ENCODE peak calls at places on chromosomes 5 and 9, in seven cellular contexts. A is HEK293T, P is HCT116, L is K562, K is HepG2, C is GM12878, T is H1. R is an unnamed sample.

GRCh38 chr5:139569276-139569955 is 8.3 kb downstream of the UBE2D2 start:
- DNase-seq in K (no peak), A (no peak), L (no peak), C (no peak), P (no peak), T (no peak), R (no peak)

GRCh38 chr9:16925426-16925825 is 55.0 kb upstream of the BNC2 start:
- DNase-seq in C (no peak), P (no peak), A (no peak), L (no peak), T (no peak), K (no peak), R (no peak)

GRCh38 chr9:79264511-79265448 is 307.0 kb upstream of the TLE4 start:
- DNase-seq in A (no peak), P (no peak), L (no peak), T (no peak), C (no peak), K (no peak), R (no peak)

GRCh38 chr5:40046792-40047191 is 622.0 kb upstream of the DAB2 start:
- DNase-seq in C (no peak), K (no peak), P (no peak), L (no peak), T (no peak), A (no peak), R (no peak)

GRCh38 chr9:129270205-129270604 is 92.1 kb upstream of the IER5L start:
- DNase-seq in K (no peak), T (no peak), P (no peak), C (peak; percentile 93), L (no peak), A (no peak), R (no peak)

GRCh38 chr5:170393235-170393634 is 4.1 kb upstream of the KCNMB1 start:
- DNase-seq in T (no peak), C (no peak), P (no peak), K (no peak), A (no peak), L (no peak), R (no peak)

GRCh38 chr5:174344335-174344734 is 298.8 kb downstream of the NSG2 start:
- DNase-seq in T (no peak), A (no peak), K (no peak), L (no peak), C (no peak), P (no peak), R (no peak)

GRCh38 chr9:102587231-102587630 is 407.9 kb upstream of the CYLC2 start:
- DNase-seq in C (no peak), K (no peak), L (no peak), A (no peak), P (no peak), T (no peak), R (no peak)

GRCh38 chr5:40223884-40224402 is 455.8 kb upstream of the PTGER4 start:
- DNase-seq in P (no peak), K (no peak), T (no peak), C (peak; percentile 85), L (no peak), A (no peak), R (no peak)

GRCh38 chr9:129630967-129631672 is 5.2 kb downstream of the NTMT1 start:
- DNase-seq in K (no peak), P (no peak), L (no peak), T (no peak), A (no peak), C (no peak), R (no peak)

GRCh38 chr5:160183075-160183474 is 46.2 kb upstream of the FABP6 start:
- DNase-seq in C (no peak), K (no peak), P (no peak), T (no peak), A (no peak), L (no peak), R (no peak)

GRCh38 chr9:134329576-134329855 is 3.3 kb downstream of the RXRA start:
- DNase-seq in A (no peak), C (no peak), T (no peak), P (no peak), K (no peak), L (no peak), R (no peak)

GRCh38 chr5:168931638-168932345 is 352.6 kb upstream of the PANK3 start:
- DNase-seq in K (no peak), A (no peak), C (no peak), P (no peak), L (no peak), T (no peak), R (no peak)

GRCh38 chr9:28329323-28329722 is 756.0 kb upstream of the C9orf72 start:
- DNase-seq in K (no peak), L (no peak), P (no peak), A (no peak), C (no peak), T (no peak), R (no peak)

GRCh38 chr9:105333076-105333475 is 88.6 kb downstream of the SLC44A1 start:
- DNase-seq in L (no peak), T (no peak), K (no peak), A (no peak), C (no peak), P (no peak), R (no peak)

GRCh38 chr5:176769911-176770310 is 40.4 kb upstream of the UNC5A start:
- DNase-seq in T (peak; percentile 39), L (no peak), C (no peak), K (no peak), P (no peak), A (no peak), R (no peak)

GRCh38 chr5:1343931-1344901 is 683 bp downstream of the CLPTM1L start:
- DNase-seq in P (no peak), C (no peak), A (peak; percentile 38), K (no peak), L (peak; percentile 44), T (peak; percentile 54), R (peak; percentile 31)

GRCh38 chr5:132483661-132484385 is 6.8 kb downstream of the IRF1 start:
- DNase-seq in A (no peak), C (no peak), P (no peak), K (no peak), L (no peak), T (no peak), R (no peak)

GRCh38 chr5:77239126-77239741 is 28.8 kb downstream of the PDE8B start:
- DNase-seq in C (no peak), L (peak; percentile 8), K (peak; percentile 12), A (no peak), P (peak; percentile 18), T (no peak), R (no peak)

GRCh38 chr9:131111186-131111853 is 14.1 kb upstream of the NUP214 start:
- DNase-seq in K (no peak), L (no peak), T (no peak), A (no peak), C (no peak), P (no peak), R (no peak)

GRCh38 chr9:110207071-110207923 is 662 bp downstream of the C9orf152 start:
- DNase-seq in A (no peak), K (no peak), T (no peak), C (no peak), L (no peak), P (no peak), R (no peak)

GRCh38 chr9:129319076-129319937 is 141.2 kb upstream of the IER5L start:
- DNase-seq in L (no peak), K (no peak), P (no peak), A (no peak), C (no peak), T (no peak), R (no peak)

GRCh38 chr9:96603305-96604004 is 16.2 kb downstream of the CDC14B start:
- DNase-seq in P (no peak), L (no peak), T (no peak), C (no peak), A (no peak), K (no peak), R (no peak)

GRCh38 chr5:177471610-177472356 is 1.7 kb downstream of the DBN1 start:
- DNase-seq in P (no peak), T (no peak), L (no peak), K (no peak), A (no peak), C (no peak), R (no peak)

GRCh38 chr9:125233678-125234077 is 7.5 kb downstream of the HSPA5 start:
- DNase-seq in T (no peak), C (no peak), L (peak; percentile 21), K (no peak), P (no peak), A (no peak), R (no peak)
- TF ChIP-seq SP1 in T (no peak), C (no peak), L (no peak), K (no peak), P (no peak), A (no peak), R (no peak)

GRCh38 chr9:14447103-14447502 is 133.2 kb upstream of the NFIB start:
- DNase-seq in K (no peak), C (no peak), T (no peak), L (no peak), A (no peak), P (no peak), R (no peak)
- TF ChIP-seq SP1 in K (no peak), C (no peak), T (no peak), L (no peak), A (no peak), P (no peak), R (no peak)

DNA sequence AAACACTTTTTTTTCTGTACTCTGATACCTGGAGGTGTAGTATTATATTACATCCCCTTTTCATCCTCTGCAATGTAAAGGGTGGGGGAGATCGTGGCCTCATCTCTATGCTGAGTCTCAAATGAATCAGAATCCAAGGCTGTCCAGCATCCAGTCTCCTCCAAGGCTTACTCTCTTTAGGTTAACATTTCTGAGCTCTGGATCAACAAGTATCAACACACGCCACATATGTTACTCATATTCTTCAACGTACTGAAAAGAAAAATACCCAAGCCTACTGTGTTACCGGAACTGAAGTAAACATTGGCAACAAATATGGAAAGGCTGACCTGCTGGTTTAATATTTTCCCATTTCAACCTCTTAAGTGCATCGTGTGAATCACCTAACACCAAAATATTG is 241.8 kb downstream of the GAS1 start:
- DNase-seq in A (no peak), L (no peak), K (no peak), C (no peak), T (no peak), P (no peak), R (no peak)
- TF ChIP-seq SP1 in A (no peak), L (no peak), K (no peak), C (no peak), T (no peak), P (no peak), R (no peak)

DNA sequence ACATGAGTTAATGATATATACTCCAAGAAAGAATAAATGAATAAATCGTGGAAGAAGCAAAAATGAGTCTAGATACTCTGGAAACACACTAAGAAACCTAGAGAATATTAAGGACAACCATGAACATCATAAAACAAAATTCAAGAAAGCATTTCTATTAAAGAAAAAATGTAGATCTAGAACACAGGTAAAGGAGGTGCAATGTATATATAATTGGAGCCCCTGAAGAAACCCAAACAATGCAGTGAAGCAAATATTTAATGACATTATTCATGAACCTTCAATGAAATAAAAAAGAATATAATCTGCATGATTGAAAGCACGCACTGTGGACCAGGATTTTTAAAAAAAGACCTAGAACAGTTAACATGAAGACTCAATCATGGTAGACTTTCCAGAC is 150.1 kb downstream of the ATPSCKMT start:
- DNase-seq in P (no peak), A (no peak), K (no peak), L (no peak), T (no peak), C (no peak), R (no peak)
- TF ChIP-seq SP1 in P (no peak), A (no peak), K (no peak), L (no peak), T (no peak), C (no peak), R (no peak)